ENCODE peak calls at places on chromosome 1, in seven cellular contexts. I is Caco-2; K is NCI-H524 treated with DMSO at 0.1 percent for 48 hours; T is WTC11; C is stimulated activated CD4-positive, alpha-beta T cell treated with anti-CD3 and anti-CD28 coated beads, TNF-alpha, amount 100 ng/mL, for 48 hours; H is heart right ventricle; M is NCI-H2171 treated with DMSO at 0.1 percent for 48 hours. B is an unnamed sample.
A peak's percentile ranks its signal among the peaks of the same experiment; 100 is the strongest.

GRCh38 chr1:212463565-212464270 is 31.0 kb downstream of the NENF start:
- DNase-seq in I (no peak), K (no peak), M (peak; percentile 88), T (no peak), C (no peak), H (no peak), B (no peak)

GRCh38 chr1:207798847-207799246 is 47.0 kb downstream of the CD46 start:
- DNase-seq in I (no peak), M (no peak), T (no peak), C (no peak), K (no peak), H (no peak), B (peak; percentile 23)

GRCh38 chr1:178283409-178283808 is 189.5 kb downstream of the RASAL2 start:
- DNase-seq in T (peak; percentile 75), I (no peak), C (no peak), K (no peak), H (no peak), M (no peak), B (no peak)

GRCh38 chr1:13732971-13733667 is 33.1 kb downstream of the PRDM2 start:
- DNase-seq in C (no peak), H (no peak), T (no peak), I (no peak), K (no peak), M (no peak), B (peak; percentile 31)

GRCh38 chr1:157369808-157370521 is 182.3 kb downstream of the FCRL5 start:
- DNase-seq in I (peak; percentile 86), K (peak; percentile 8), C (peak; percentile 16), M (no peak), T (peak; percentile 55), H (peak; percentile 25), B (peak; percentile 56)

GRCh38 chr1:18190598-18190997 is 83.0 kb downstream of the IGSF21 start:
- DNase-seq in M (no peak), I (no peak), H (no peak), C (no peak), T (no peak), K (peak; percentile 35), B (no peak)

GRCh38 chr1:227901906-227902640 is 45.7 kb downstream of the WNT9A start:
- DNase-seq in M (no peak), K (no peak), I (peak; percentile 68), T (peak; percentile 13), C (no peak), H (no peak), B (no peak)

GRCh38 chr1:247118946-247119446 is 14.8 kb upstream of the ZNF669 start:
- DNase-seq in I (peak; percentile 65), M (peak; percentile 27), C (no peak), H (no peak), T (peak; percentile 92), K (no peak), B (no peak)

GRCh38 chr1:99766378-99766800 is at the start of gene FRRS1:
- DNase-seq in K (peak; percentile 62), I (peak; percentile 68), T (peak; percentile 48), H (peak; percentile 60), C (peak; percentile 6), M (peak; percentile 66), B (peak; percentile 16)

GRCh38 chr1:208029381-208030319 is 118.7 kb upstream of the CD34 start:
- DNase-seq in M (no peak), I (no peak), C (no peak), T (no peak), H (peak; percentile 44), K (no peak), B (no peak)

GRCh38 chr1:10912441-10912840 is 100.0 kb upstream of the TARDBP start:
- DNase-seq in M (no peak), H (no peak), C (no peak), I (no peak), T (no peak), K (no peak), B (no peak)

GRCh38 chr1:147545133-147545532 is 3.8 kb downstream of the BCL9 start:
- DNase-seq in M (no peak), H (no peak), C (peak; percentile 69), T (peak; percentile 63), K (no peak), I (no peak), B (peak; percentile 82)

GRCh38 chr1:39638965-39639332 is 494 bp downstream of the HEYL start:
- DNase-seq in T (no peak), I (no peak), C (no peak), H (no peak), M (no peak), K (no peak), B (no peak)

GRCh38 chr1:22284906-22285544 is 142.1 kb upstream of the WNT4 start:
- DNase-seq in C (no peak), T (no peak), H (no peak), K (no peak), M (no peak), I (no peak), B (no peak)

GRCh38 chr1:6130036-6130435 is 50.1 kb downstream of the CHD5 start:
- DNase-seq in K (no peak), I (no peak), M (no peak), C (no peak), H (no peak), T (no peak), B (no peak)

GRCh38 chr1:54180666-54181360 is 19.0 kb downstream of the CYB5RL start:
- DNase-seq in T (no peak), K (no peak), H (no peak), I (no peak), C (no peak), M (peak; percentile 41), B (no peak)